ENCODE peak calls at places on chromosomes 6 and 20, in six cellular contexts. A is LHCN-M2; B is Calu3; O is NCI-H774; R is GM12892; U is stimulated activated CD8-positive, alpha-beta memory T cell treated with anti-CD3 and anti-CD28 coated beads, Interleukin-12 subunit alpha, Interleukin-12 subunit beta, amount 100 ng/mL, for 4 hours. F is an unnamed sample.

GRCh38 chr6:123089223-123089622 is 93.2 kb downstream of the CLVS2 start:
- DNase-seq in A (no peak), B (no peak), O (peak), R (no peak), U (no peak), F (no peak)

GRCh38 chr6:148383658-148384417 is 41.2 kb downstream of the SASH1 start:
- DNase-seq in A (no peak), B (no peak), O (no peak), R (no peak), U (no peak), F (no peak)

GRCh38 chr20:17845701-17846475 is 122.7 kb downstream of the SNX5 start:
- DNase-seq in A (no peak), B (peak), O (no peak), R (no peak), U (no peak), F (no peak)

GRCh38 chr6:170404036-170404435 is 97.5 kb downstream of the FAM120B start:
- DNase-seq in A (no peak), B (no peak), O (no peak), R (no peak), U (no peak), F (no peak)

GRCh38 chr6:110296151-110297028 is 61.8 kb downstream of the METTL24 start:
- DNase-seq in A (peak), B (no peak), O (no peak), R (no peak), U (no peak), F (no peak)

GRCh38 chr6:138109042-138109997 is 2.1 kb upstream of the PERP start:
- DNase-seq in A (peak), B (peak), O (peak), R (peak), U (peak), F (peak)

GRCh38 chr6:116268589-116269293 is 11.0 kb downstream of the TSPYL1 start:
- DNase-seq in A (peak), B (peak), O (peak), R (peak), U (no peak), F (peak)

GRCh38 chr6:12170351-12171079 is 119.6 kb upstream of the EDN1 start:
- DNase-seq in A (no peak), B (no peak), O (no peak), R (no peak), U (no peak), F (no peak)

GRCh38 chr6:103797738-103798137 is 1062.0 kb downstream of the HACE1 start:
- DNase-seq in A (peak), B (no peak), O (peak), R (no peak), U (no peak), F (no peak)

GRCh38 chr20:57033994-57034393 is 232.4 kb downstream of the BMP7 start:
- DNase-seq in A (no peak), B (no peak), O (no peak), R (no peak), U (no peak), F (no peak)

GRCh38 chr6:24408719-24409410 is 6.1 kb downstream of the MRS2 start:
- DNase-seq in A (no peak), B (no peak), O (no peak), R (peak), U (no peak), F (no peak)

GRCh38 chr6:10901751-10902150 is 14.9 kb downstream of the SYCP2L start:
- DNase-seq in A (peak), B (no peak), O (no peak), R (peak), U (no peak), F (no peak)

GRCh38 chr6:12354499-12354898 is 64.3 kb downstream of the EDN1 start:
- DNase-seq in A (peak), B (no peak), O (no peak), R (no peak), U (no peak), F (no peak)

GRCh38 chr6:158161566-158162254 is 6.4 kb downstream of the SERAC1 start:
- DNase-seq in A (no peak), B (no peak), O (no peak), R (no peak), U (no peak), F (no peak)